ENCODE peak calls at places on chromosomes 13 and 19, in eight cellular contexts. One of them, this sample, is unnamed.
A peak's percentile ranks its signal among the peaks of the same experiment; 100 is the strongest.

GRCh38 chr19:45172611-45173208 is 5.3 kb downstream of the TRAPPC6A start:
- DNase-seq in psoas muscle: no peak
- DNase-seq in A549: no peak
- DNase-seq in AG09319: no peak
- DNase-seq in breast epithelium: no peak
- DNase-seq in GM20000: no peak
- DNase-seq in AG10803: no peak
- DNase-seq in GM12865: no peak
- DNase-seq in this sample: no peak

GRCh38 chr13:38879278-38879677 is 111.4 kb downstream of the STOML3 start:
- DNase-seq in psoas muscle: no peak
- DNase-seq in A549: no peak
- DNase-seq in AG09319: no peak
- DNase-seq in breast epithelium: no peak
- DNase-seq in GM20000: no peak
- DNase-seq in AG10803: no peak
- DNase-seq in GM12865: no peak
- DNase-seq in this sample: no peak

GRCh38 chr19:577439-578392 is 5.3 kb downstream of the BSG start:
- DNase-seq in psoas muscle: no peak
- DNase-seq in A549: no peak
- DNase-seq in AG09319: no peak
- DNase-seq in breast epithelium: no peak
- DNase-seq in GM20000: no peak
- DNase-seq in AG10803: no peak
- DNase-seq in GM12865: no peak
- DNase-seq in this sample: no peak

GRCh38 chr13:22789027-22789593 is 391.7 kb upstream of the SGCG start:
- DNase-seq in psoas muscle: no peak
- DNase-seq in A549: no peak
- DNase-seq in AG09319: no peak
- DNase-seq in breast epithelium: no peak
- DNase-seq in GM20000: no peak
- DNase-seq in AG10803: no peak
- DNase-seq in GM12865: no peak
- DNase-seq in this sample: no peak

GRCh38 chr13:43132228-43132627 is 108.8 kb downstream of the DNAJC15 start:
- DNase-seq in psoas muscle: no peak
- DNase-seq in A549: peak; percentile 22
- DNase-seq in AG09319: no peak
- DNase-seq in breast epithelium: no peak
- DNase-seq in GM20000: peak; percentile 50
- DNase-seq in AG10803: no peak
- DNase-seq in GM12865: peak; percentile 38
- DNase-seq in this sample: peak; percentile 31

GRCh38 chr13:110683203-110683883 is 22.6 kb downstream of the CARS2 start:
- DNase-seq in psoas muscle: no peak
- DNase-seq in A549: peak; percentile 49
- DNase-seq in AG09319: no peak
- DNase-seq in breast epithelium: no peak
- DNase-seq in GM20000: no peak
- DNase-seq in AG10803: peak; percentile 32
- DNase-seq in GM12865: no peak
- DNase-seq in this sample: no peak

GRCh38 chr13:110107568-110108347 is 199.2 kb downstream of the COL4A1 start:
- DNase-seq in psoas muscle: no peak
- DNase-seq in A549: peak; percentile 33
- DNase-seq in AG09319: no peak
- DNase-seq in breast epithelium: no peak
- DNase-seq in GM20000: no peak
- DNase-seq in AG10803: no peak
- DNase-seq in GM12865: no peak
- DNase-seq in this sample: no peak

GRCh38 chr19:2408247-2408646 is 19.1 kb downstream of the TIMM13 start:
- DNase-seq in psoas muscle: no peak
- DNase-seq in A549: no peak
- DNase-seq in AG09319: no peak
- DNase-seq in breast epithelium: no peak
- DNase-seq in GM20000: no peak
- DNase-seq in AG10803: no peak
- DNase-seq in GM12865: no peak
- DNase-seq in this sample: no peak

GRCh38 chr13:50130686-50131051 is 115.4 kb downstream of the KCNRG start:
- DNase-seq in psoas muscle: no peak
- DNase-seq in A549: peak; percentile 28
- DNase-seq in AG09319: no peak
- DNase-seq in breast epithelium: no peak
- DNase-seq in GM20000: peak; percentile 36
- DNase-seq in AG10803: peak; percentile 58
- DNase-seq in GM12865: no peak
- DNase-seq in this sample: peak; percentile 46

GRCh38 chr19:12847159-12848139 is 9.1 kb downstream of the MAST1 start:
- DNase-seq in psoas muscle: peak; percentile 87
- DNase-seq in A549: peak; percentile 76
- DNase-seq in AG09319: peak; percentile 31
- DNase-seq in breast epithelium: peak; percentile 74
- DNase-seq in GM20000: peak; percentile 94
- DNase-seq in AG10803: peak; percentile 67
- DNase-seq in GM12865: peak; percentile 82
- DNase-seq in this sample: peak; percentile 93

GRCh38 chr13:22311734-22312404 is 641.0 kb downstream of the FGF9 start:
- DNase-seq in psoas muscle: peak; percentile 26
- DNase-seq in A549: no peak
- DNase-seq in AG09319: no peak
- DNase-seq in breast epithelium: no peak
- DNase-seq in GM20000: no peak
- DNase-seq in AG10803: no peak
- DNase-seq in GM12865: no peak
- DNase-seq in this sample: no peak

GRCh38 chr19:45439569-45440258 is 16.0 kb upstream of the ERCC1 start:
- DNase-seq in psoas muscle: peak; percentile 91
- DNase-seq in A549: peak; percentile 83
- DNase-seq in AG09319: peak; percentile 47
- DNase-seq in breast epithelium: peak; percentile 69
- DNase-seq in GM20000: peak; percentile 93
- DNase-seq in AG10803: peak; percentile 81
- DNase-seq in GM12865: peak; percentile 95
- DNase-seq in this sample: peak; percentile 92

GRCh38 chr19:58305932-58306323 is 751 bp downstream of the ERVK3-1 start:
- DNase-seq in psoas muscle: no peak
- DNase-seq in A549: no peak
- DNase-seq in AG09319: no peak
- DNase-seq in breast epithelium: no peak
- DNase-seq in GM20000: peak; percentile 50
- DNase-seq in AG10803: no peak
- DNase-seq in GM12865: peak; percentile 52
- DNase-seq in this sample: no peak

GRCh38 chr13:46119883-46120614 is 15.2 kb upstream of the CPB2 start:
- DNase-seq in psoas muscle: no peak
- DNase-seq in A549: peak; percentile 28
- DNase-seq in AG09319: no peak
- DNase-seq in breast epithelium: no peak
- DNase-seq in GM20000: no peak
- DNase-seq in AG10803: no peak
- DNase-seq in GM12865: no peak
- DNase-seq in this sample: no peak

GRCh38 chr19:1270854-1271527 is 1.9 kb downstream of the CIRBP start:
- DNase-seq in psoas muscle: no peak
- DNase-seq in A549: no peak
- DNase-seq in AG09319: no peak
- DNase-seq in breast epithelium: no peak
- DNase-seq in GM20000: no peak
- DNase-seq in AG10803: no peak
- DNase-seq in GM12865: no peak
- DNase-seq in this sample: no peak

GRCh38 chr13:95956589-95957148 is 96.5 kb downstream of the UGGT2 start:
- DNase-seq in psoas muscle: no peak
- DNase-seq in A549: no peak
- DNase-seq in AG09319: no peak
- DNase-seq in breast epithelium: no peak
- DNase-seq in GM20000: no peak
- DNase-seq in AG10803: peak; percentile 15
- DNase-seq in GM12865: peak; percentile 19
- DNase-seq in this sample: no peak

GRCh38 chr13:30576528-30576927 is 41.2 kb upstream of the USPL1 start:
- DNase-seq in psoas muscle: no peak
- DNase-seq in A549: no peak
- DNase-seq in AG09319: no peak
- DNase-seq in breast epithelium: no peak
- DNase-seq in GM20000: no peak
- DNase-seq in AG10803: no peak
- DNase-seq in GM12865: no peak
- DNase-seq in this sample: no peak

GRCh38 chr19:11224429-11224828 is 15.0 kb upstream of the ANGPTL8 start:
- DNase-seq in psoas muscle: no peak
- DNase-seq in A549: no peak
- DNase-seq in AG09319: no peak
- DNase-seq in breast epithelium: no peak
- DNase-seq in GM20000: no peak
- DNase-seq in AG10803: no peak
- DNase-seq in GM12865: no peak
- DNase-seq in this sample: no peak

GRCh38 chr19:18460900-18461299 is 23.0 kb upstream of the ISYNA1 start:
- DNase-seq in psoas muscle: no peak
- DNase-seq in A549: no peak
- DNase-seq in AG09319: no peak
- DNase-seq in breast epithelium: no peak
- DNase-seq in GM20000: no peak
- DNase-seq in AG10803: no peak
- DNase-seq in GM12865: no peak
- DNase-seq in this sample: no peak

DNA sequence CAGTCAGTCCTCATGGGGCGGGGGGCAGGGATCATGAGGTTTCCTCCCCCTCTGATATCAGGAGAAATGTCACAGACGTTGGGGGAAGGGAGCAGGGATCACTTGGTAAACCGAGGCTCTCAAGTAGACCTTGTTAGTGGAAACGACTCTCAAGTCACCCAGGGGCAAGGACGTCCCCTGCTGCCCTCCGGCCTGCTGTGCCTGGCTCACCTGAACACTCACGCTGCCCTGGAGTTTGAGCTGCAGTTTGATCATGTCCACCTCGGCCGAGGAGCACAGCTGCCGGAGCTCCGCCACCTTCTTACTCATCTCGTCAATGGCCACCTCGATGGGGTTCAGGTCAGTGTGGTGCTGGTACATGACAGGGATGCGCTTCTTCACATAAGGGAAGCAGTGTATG is 47.6 kb upstream of the SLC15A1 start:
- DNase-seq in psoas muscle: no peak
- DNase-seq in A549: no peak
- DNase-seq in AG09319: no peak
- DNase-seq in breast epithelium: no peak
- DNase-seq in GM20000: no peak
- DNase-seq in AG10803: no peak
- DNase-seq in GM12865: no peak
- DNase-seq in this sample: no peak
- TF ChIP-seq CTCF in psoas muscle: no peak
- TF ChIP-seq CTCF in A549: no peak
- TF ChIP-seq CTCF in AG09319: no peak
- TF ChIP-seq CTCF in breast epithelium: no peak
- TF ChIP-seq CTCF in GM20000: no peak
- TF ChIP-seq CTCF in AG10803: no peak
- TF ChIP-seq CTCF in GM12865: no peak
- TF ChIP-seq CTCF in this sample: no peak

DNA sequence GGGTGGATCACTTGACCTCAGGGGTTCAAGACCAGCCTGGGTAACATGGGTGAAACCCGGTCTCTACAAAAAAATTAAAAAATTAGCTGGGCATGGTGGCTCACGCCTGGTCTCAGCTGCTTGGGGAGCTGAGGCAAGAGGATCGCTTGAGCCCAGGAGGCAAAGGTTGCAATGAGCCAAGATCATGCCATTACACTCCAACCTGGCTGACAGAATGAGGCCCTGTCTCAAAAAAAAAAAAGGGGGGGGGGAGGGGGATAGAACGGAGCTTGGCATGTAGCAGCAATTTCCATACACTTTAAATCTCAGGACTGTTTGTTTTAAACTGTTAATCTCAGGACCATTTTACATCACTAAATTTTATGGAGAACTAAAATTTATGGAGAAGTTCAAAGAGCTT is 2.2 kb downstream of the ACP7 start:
- DNase-seq in psoas muscle: no peak
- DNase-seq in A549: no peak
- DNase-seq in AG09319: no peak
- DNase-seq in breast epithelium: no peak
- DNase-seq in GM20000: no peak
- DNase-seq in AG10803: no peak
- DNase-seq in GM12865: no peak
- DNase-seq in this sample: no peak
- TF ChIP-seq CTCF in psoas muscle: no peak
- TF ChIP-seq CTCF in A549: no peak
- TF ChIP-seq CTCF in AG09319: no peak
- TF ChIP-seq CTCF in breast epithelium: no peak
- TF ChIP-seq CTCF in GM20000: no peak
- TF ChIP-seq CTCF in AG10803: no peak
- TF ChIP-seq CTCF in GM12865: no peak
- TF ChIP-seq CTCF in this sample: no peak

GRCh38 chr19:41619018-41619571 is 7.8 kb downstream of the CEACAM4 start:
- DNase-seq in psoas muscle: no peak
- DNase-seq in A549: no peak
- DNase-seq in AG09319: no peak
- DNase-seq in breast epithelium: no peak
- DNase-seq in GM20000: no peak
- DNase-seq in AG10803: no peak
- DNase-seq in GM12865: no peak
- DNase-seq in this sample: no peak

GRCh38 chr19:41617941-41618730 is 8.7 kb downstream of the CEACAM4 start:
- DNase-seq in psoas muscle: no peak
- DNase-seq in A549: no peak
- DNase-seq in AG09319: no peak
- DNase-seq in breast epithelium: no peak
- DNase-seq in GM20000: no peak
- DNase-seq in AG10803: no peak
- DNase-seq in GM12865: no peak
- DNase-seq in this sample: no peak

GRCh38 chr19:41620171-41620570 is 6.7 kb downstream of the CEACAM4 start:
- DNase-seq in psoas muscle: no peak
- DNase-seq in A549: no peak
- DNase-seq in AG09319: no peak
- DNase-seq in breast epithelium: no peak
- DNase-seq in GM20000: no peak
- DNase-seq in AG10803: no peak
- DNase-seq in GM12865: no peak
- DNase-seq in this sample: no peak

GRCh38 chr19:41615207-41615606 is 11.7 kb downstream of the CEACAM4 start:
- DNase-seq in psoas muscle: no peak
- DNase-seq in A549: no peak
- DNase-seq in AG09319: no peak
- DNase-seq in breast epithelium: no peak
- DNase-seq in GM20000: no peak
- DNase-seq in AG10803: no peak
- DNase-seq in GM12865: no peak
- DNase-seq in this sample: no peak

GRCh38 chr19:41616785-41617621 is 9.9 kb downstream of the CEACAM4 start:
- DNase-seq in psoas muscle: no peak
- DNase-seq in A549: peak; percentile 44
- DNase-seq in AG09319: no peak
- DNase-seq in breast epithelium: no peak
- DNase-seq in GM20000: no peak
- DNase-seq in AG10803: peak; percentile 1
- DNase-seq in GM12865: no peak
- DNase-seq in this sample: no peak
- TF ChIP-seq CTCF in psoas muscle: no peak
- TF ChIP-seq CTCF in A549: no peak
- TF ChIP-seq CTCF in AG09319: no peak
- TF ChIP-seq CTCF in breast epithelium: no peak
- TF ChIP-seq CTCF in GM20000: no peak
- TF ChIP-seq CTCF in AG10803: no peak
- TF ChIP-seq CTCF in GM12865: no peak
- TF ChIP-seq CTCF in this sample: no peak

GRCh38 chr13:25249001-25249543 is 38.2 kb downstream of the MTMR6 start:
- DNase-seq in psoas muscle: no peak
- DNase-seq in A549: peak; percentile 9
- DNase-seq in AG09319: peak; percentile 39
- DNase-seq in breast epithelium: no peak
- DNase-seq in GM20000: peak; percentile 24
- DNase-seq in AG10803: peak; percentile 73
- DNase-seq in GM12865: peak; percentile 48
- DNase-seq in this sample: peak; percentile 24
- TF ChIP-seq CTCF in psoas muscle: no peak
- TF ChIP-seq CTCF in A549: peak; percentile 14
- TF ChIP-seq CTCF in AG09319: peak; percentile 59
- TF ChIP-seq CTCF in breast epithelium: peak; percentile 16
- TF ChIP-seq CTCF in GM20000: peak; percentile 22
- TF ChIP-seq CTCF in AG10803: peak; percentile 58
- TF ChIP-seq CTCF in GM12865: peak; percentile 36
- TF ChIP-seq CTCF in this sample: peak; percentile 57

This sample was measured in GM13977.